ENCODE peak calls at places on chromosome 7, in seven cellular contexts. S is glutamatergic neuron; Y is effector CD4-positive, alpha-beta T cell; M is NCI-H1105; K is Calu3; A is stimulated activated CD8-positive, alpha-beta memory T cell treated with anti-CD3 and anti-CD28 coated beads, Interleukin-12 subunit alpha, Interleukin-12 subunit beta, amount 100 ng/mL, for 4 hours; Z is osteocyte. C is an unnamed sample.
A peak's percentile ranks its signal among the peaks of the same experiment; 100 is the strongest.

GRCh38 chr7:133442818-133443217 is 189.9 kb downstream of the EXOC4 start:
- DNase-seq in Z (no peak), Y (no peak), A (no peak), S (no peak), K (no peak), M (no peak), C (no peak)

GRCh38 chr7:101953248-101953819 is 135.9 kb downstream of the CUX1 start:
- DNase-seq in Y (no peak), A (no peak), S (no peak), M (no peak), K (no peak), Z (no peak), C (no peak)

GRCh38 chr7:45874408-45875131 is 1.7 kb upstream of the CCDC201 start:
- DNase-seq in S (no peak), A (no peak), M (no peak), Z (no peak), K (no peak), Y (no peak), C (no peak)

GRCh38 chr7:100623951-100624824 is 11.8 kb downstream of the MOSPD3 start:
- DNase-seq in M (no peak), S (no peak), Y (no peak), K (no peak), A (no peak), Z (no peak), C (no peak)

GRCh38 chr7:40870108-40870507 is 735.3 kb downstream of the SUGCT start:
- DNase-seq in Y (no peak), A (no peak), Z (no peak), M (no peak), K (no peak), S (no peak), C (no peak)

GRCh38 chr7:111992601-111993000 is 213.6 kb downstream of the DOCK4 start:
- DNase-seq in Z (no peak), A (no peak), M (no peak), Y (no peak), S (no peak), K (no peak), C (no peak)

GRCh38 chr7:140923358-140924006 is 1.2 kb downstream of the BRAF start:
- DNase-seq in M (no peak), K (no peak), Y (no peak), A (no peak), S (no peak), Z (no peak), C (peak; percentile 22)

GRCh38 chr7:4282434-4283223 is 399.5 kb upstream of the FOXK1 start:
- DNase-seq in A (no peak), Z (no peak), M (no peak), Y (no peak), K (peak; percentile 59), S (no peak), C (no peak)

GRCh38 chr7:32588657-32589056 is 93.4 kb downstream of the AVL9 start:
- DNase-seq in Z (no peak), M (no peak), S (no peak), Y (no peak), K (no peak), A (no peak), C (no peak)

GRCh38 chr7:101666751-101667150 is 37.7 kb upstream of the MYL10 start:
- DNase-seq in K (no peak), Y (no peak), M (no peak), A (no peak), S (no peak), Z (no peak), C (no peak)

GRCh38 chr7:39336457-39336856 is 229.7 kb upstream of the YAE1 start:
- DNase-seq in K (no peak), Z (no peak), Y (no peak), M (no peak), S (no peak), A (no peak), C (no peak)

GRCh38 chr7:47819054-47819920 is 129.0 kb downstream of the PKD1L1 start:
- DNase-seq in S (peak; percentile 76), A (no peak), Y (no peak), M (peak; percentile 55), K (peak; percentile 90), Z (no peak), C (peak; percentile 78)

GRCh38 chr7:124856299-124856888 is 73.2 kb downstream of the POT1 start:
- DNase-seq in M (peak; percentile 15), Z (no peak), S (no peak), Y (no peak), K (no peak), A (no peak), C (no peak)

GRCh38 chr7:34445653-34446052 is 212.4 kb upstream of the NPSR1 start:
- DNase-seq in S (no peak), A (no peak), K (no peak), Y (no peak), M (no peak), Z (no peak), C (no peak)

GRCh38 chr7:28280516-28280915 is 99.9 kb upstream of the JAZF1 start:
- DNase-seq in Z (no peak), K (no peak), M (peak; percentile 8), A (no peak), S (no peak), Y (no peak), C (no peak)

GRCh38 chr7:123397746-123398145 is 136.6 kb downstream of the IQUB start:
- DNase-seq in A (no peak), Z (no peak), S (no peak), K (no peak), M (no peak), Y (no peak), C (no peak)

GRCh38 chr7:152909683-152910544 is 150.4 kb downstream of the ACTR3B start:
- DNase-seq in K (peak; percentile 21), A (no peak), M (no peak), S (no peak), Y (no peak), Z (no peak), C (no peak)

GRCh38 chr7:42831051-42831952 is 80.6 kb downstream of the C7orf25 start:
- DNase-seq in S (no peak), Y (no peak), Z (no peak), M (no peak), A (no peak), K (peak; percentile 40), C (peak; percentile 42)

GRCh38 chr7:325051-325798 is 35.3 kb downstream of the FOXL3 start:
- DNase-seq in M (no peak), A (no peak), Z (no peak), K (no peak), Y (no peak), S (peak; percentile 4), C (no peak)

GRCh38 chr7:108537229-108537628 is 11.3 kb upstream of the PNPLA8 start:
- DNase-seq in Y (no peak), K (no peak), A (no peak), S (no peak), Z (no peak), M (no peak), C (no peak)

GRCh38 chr7:102456327-102456726 is 8.3 kb downstream of the ALKBH4 start:
- DNase-seq in K (no peak), Y (no peak), M (no peak), S (no peak), Z (no peak), A (no peak), C (no peak)

GRCh38 chr7:86991093-86991769 is 68.2 kb downstream of the ELAPOR2 start:
- DNase-seq in K (no peak), A (no peak), M (no peak), Y (no peak), S (no peak), Z (no peak), C (no peak)

GRCh38 chr7:110246118-110246517 is 844.8 kb upstream of the LRRN3 start:
- DNase-seq in A (no peak), M (no peak), S (no peak), Z (no peak), Y (no peak), K (no peak), C (no peak)

GRCh38 chr7:127997226-127997922 is 33.9 kb downstream of the LRRC4 start:
- DNase-seq in S (no peak), A (no peak), Y (no peak), Z (no peak), M (no peak), K (no peak), C (no peak)

GRCh38 chr7:159010951-159011820 is 133.5 kb downstream of the VIPR2 start:
- DNase-seq in A (no peak), M (no peak), Z (no peak), K (no peak), Y (no peak), S (peak; percentile 2), C (no peak)

GRCh38 chr7:94393251-94393758 is 1.4 kb upstream of the COL1A2 start:
- DNase-seq in M (no peak), K (no peak), Y (no peak), Z (no peak), A (no peak), S (peak; percentile 12), C (no peak)

GRCh38 chr7:18855796-18856195 is 261.6 kb downstream of the TWIST1 start:
- DNase-seq in K (no peak), Y (no peak), A (no peak), M (no peak), Z (no peak), S (no peak), C (no peak)

GRCh38 chr7:142412551-142413193 is 154.8 kb upstream of the PRSS58 start:
- DNase-seq in M (no peak), A (no peak), S (peak; percentile 42), K (peak; percentile 43), Y (peak; percentile 16), Z (no peak), C (peak; percentile 38)

GRCh38 chr7:132933076-132933466 is 148.8 kb downstream of the CHCHD3 start:
- DNase-seq in K (no peak), S (no peak), Z (no peak), M (no peak), A (no peak), Y (no peak), C (no peak)

GRCh38 chr7:46626261-46627037 is 705.4 kb upstream of the IGFBP3 start:
- DNase-seq in S (no peak), Z (no peak), A (no peak), M (peak; percentile 20), Y (no peak), K (no peak), C (no peak)

GRCh38 chr7:51326646-51327286 is 10.2 kb upstream of the COBL start:
- DNase-seq in A (no peak), Z (peak; percentile 44), M (no peak), Y (no peak), S (no peak), K (no peak), C (no peak)

GRCh38 chr7:100584677-100585510 is 1.0 kb downstream of the LRCH4 start:
- DNase-seq in A (no peak), S (peak; percentile 61), K (peak; percentile 24), Y (no peak), Z (no peak), M (no peak), C (peak; percentile 81)

GRCh38 chr7:130887182-130888016 is 153.4 kb upstream of the KLF14 start:
- DNase-seq in Z (no peak), K (no peak), A (no peak), S (no peak), Y (no peak), M (no peak), C (no peak)

GRCh38 chr7:155192961-155193640 is 104.6 kb upstream of the INSIG1 start:
- DNase-seq in A (no peak), S (no peak), Y (no peak), M (no peak), K (no peak), Z (no peak), C (no peak)

C was measured in colonic mucosa.